ENCODE peak calls at places on chromosomes 7 and 10, in seven cellular contexts. One of them, this sample, is unnamed.

GRCh38 chr10:4533626-4534025 is 292.4 kb upstream of the AKR1E2 start:
- DNase-seq in heart right ventricle: no peak
- DNase-seq in RWPE1: peak
- DNase-seq in bronchial epithelial cell: peak
- DNase-seq in A549: no peak
- DNase-seq in kidney epithelial cell: no peak
- DNase-seq in mesothelial cell of epicardium: no peak
- DNase-seq in this sample: no peak

GRCh38 chr10:86744067-86744725 is 12.2 kb upstream of the BMPR1A start:
- DNase-seq in heart right ventricle: no peak
- DNase-seq in RWPE1: no peak
- DNase-seq in bronchial epithelial cell: no peak
- DNase-seq in A549: no peak
- DNase-seq in kidney epithelial cell: no peak
- DNase-seq in mesothelial cell of epicardium: no peak
- DNase-seq in this sample: no peak

GRCh38 chr7:78099715-78100477 is 301.3 kb downstream of the PHTF2 start:
- DNase-seq in heart right ventricle: no peak
- DNase-seq in RWPE1: no peak
- DNase-seq in bronchial epithelial cell: peak
- DNase-seq in A549: no peak
- DNase-seq in kidney epithelial cell: peak
- DNase-seq in mesothelial cell of epicardium: no peak
- DNase-seq in this sample: no peak

GRCh38 chr10:27529010-27529783 is 25.1 kb downstream of the RAB18 start:
- DNase-seq in heart right ventricle: no peak
- DNase-seq in RWPE1: no peak
- DNase-seq in bronchial epithelial cell: no peak
- DNase-seq in A549: no peak
- DNase-seq in kidney epithelial cell: no peak
- DNase-seq in mesothelial cell of epicardium: no peak
- DNase-seq in this sample: no peak

GRCh38 chr7:138064856-138065357 is 11.4 kb upstream of the AKR1D1 start:
- DNase-seq in heart right ventricle: no peak
- DNase-seq in RWPE1: no peak
- DNase-seq in bronchial epithelial cell: no peak
- DNase-seq in A549: no peak
- DNase-seq in kidney epithelial cell: peak
- DNase-seq in mesothelial cell of epicardium: no peak
- DNase-seq in this sample: no peak

GRCh38 chr7:36119005-36119711 is 33.9 kb upstream of the EEPD1 start:
- DNase-seq in heart right ventricle: no peak
- DNase-seq in RWPE1: peak
- DNase-seq in bronchial epithelial cell: peak
- DNase-seq in A549: no peak
- DNase-seq in kidney epithelial cell: no peak
- DNase-seq in mesothelial cell of epicardium: no peak
- DNase-seq in this sample: no peak

GRCh38 chr10:125029584-125030242 is 87.8 kb downstream of the ZRANB1 start:
- DNase-seq in heart right ventricle: no peak
- DNase-seq in RWPE1: no peak
- DNase-seq in bronchial epithelial cell: peak
- DNase-seq in A549: no peak
- DNase-seq in kidney epithelial cell: peak
- DNase-seq in mesothelial cell of epicardium: no peak
- DNase-seq in this sample: no peak

GRCh38 chr10:62076872-62077271 is 175.4 kb downstream of the ARID5B start:
- DNase-seq in heart right ventricle: no peak
- DNase-seq in RWPE1: peak
- DNase-seq in bronchial epithelial cell: peak
- DNase-seq in A549: peak
- DNase-seq in kidney epithelial cell: peak
- DNase-seq in mesothelial cell of epicardium: no peak
- DNase-seq in this sample: no peak

GRCh38 chr7:74586258-74587200 is 71.0 kb upstream of the GTF2I start:
- DNase-seq in heart right ventricle: no peak
- DNase-seq in RWPE1: no peak
- DNase-seq in bronchial epithelial cell: no peak
- DNase-seq in A549: no peak
- DNase-seq in kidney epithelial cell: no peak
- DNase-seq in mesothelial cell of epicardium: no peak
- DNase-seq in this sample: no peak

GRCh38 chr7:23276381-23276780 is 22.8 kb upstream of the MALSU1 start:
- DNase-seq in heart right ventricle: no peak
- DNase-seq in RWPE1: no peak
- DNase-seq in bronchial epithelial cell: no peak
- DNase-seq in A549: no peak
- DNase-seq in kidney epithelial cell: no peak
- DNase-seq in mesothelial cell of epicardium: no peak
- DNase-seq in this sample: no peak

GRCh38 chr7:101553771-101554445 is 75.2 kb downstream of the MYL10 start:
- DNase-seq in heart right ventricle: no peak
- DNase-seq in RWPE1: no peak
- DNase-seq in bronchial epithelial cell: no peak
- DNase-seq in A549: no peak
- DNase-seq in kidney epithelial cell: no peak
- DNase-seq in mesothelial cell of epicardium: no peak
- DNase-seq in this sample: no peak

GRCh38 chr7:53657586-53657985 is 622.2 kb downstream of the POM121L12 start:
- DNase-seq in heart right ventricle: no peak
- DNase-seq in RWPE1: peak
- DNase-seq in bronchial epithelial cell: peak
- DNase-seq in A549: no peak
- DNase-seq in kidney epithelial cell: no peak
- DNase-seq in mesothelial cell of epicardium: no peak
- DNase-seq in this sample: no peak

GRCh38 chr7:122803323-122803722 is 82.9 kb downstream of the CADPS2 start:
- DNase-seq in heart right ventricle: no peak
- DNase-seq in RWPE1: no peak
- DNase-seq in bronchial epithelial cell: peak
- DNase-seq in A549: no peak
- DNase-seq in kidney epithelial cell: no peak
- DNase-seq in mesothelial cell of epicardium: no peak
- DNase-seq in this sample: no peak

GRCh38 chr7:24419070-24419469 is 135.1 kb downstream of the NPY start:
- DNase-seq in heart right ventricle: no peak
- DNase-seq in RWPE1: peak
- DNase-seq in bronchial epithelial cell: peak
- DNase-seq in A549: peak
- DNase-seq in kidney epithelial cell: no peak
- DNase-seq in mesothelial cell of epicardium: no peak
- DNase-seq in this sample: no peak

GRCh38 chr7:28069788-28070187 is 110.8 kb downstream of the JAZF1 start:
- DNase-seq in heart right ventricle: peak
- DNase-seq in RWPE1: no peak
- DNase-seq in bronchial epithelial cell: no peak
- DNase-seq in A549: no peak
- DNase-seq in kidney epithelial cell: no peak
- DNase-seq in mesothelial cell of epicardium: no peak
- DNase-seq in this sample: no peak

GRCh38 chr10:58451490-58451889 is 61.2 kb upstream of the BICC1 start:
- DNase-seq in heart right ventricle: no peak
- DNase-seq in RWPE1: no peak
- DNase-seq in bronchial epithelial cell: no peak
- DNase-seq in A549: no peak
- DNase-seq in kidney epithelial cell: no peak
- DNase-seq in mesothelial cell of epicardium: no peak
- DNase-seq in this sample: no peak

GRCh38 chr7:89607797-89608196 is 546.5 kb upstream of the STEAP1 start:
- DNase-seq in heart right ventricle: no peak
- DNase-seq in RWPE1: no peak
- DNase-seq in bronchial epithelial cell: no peak
- DNase-seq in A549: no peak
- DNase-seq in kidney epithelial cell: no peak
- DNase-seq in mesothelial cell of epicardium: no peak
- DNase-seq in this sample: no peak

GRCh38 chr10:15379043-15379442 is 8.0 kb upstream of the FAM171A1 start:
- DNase-seq in heart right ventricle: no peak
- DNase-seq in RWPE1: no peak
- DNase-seq in bronchial epithelial cell: no peak
- DNase-seq in A549: no peak
- DNase-seq in kidney epithelial cell: no peak
- DNase-seq in mesothelial cell of epicardium: no peak
- DNase-seq in this sample: no peak

GRCh38 chr7:102125127-102125561 is 161.5 kb upstream of the SH2B2 start:
- DNase-seq in heart right ventricle: peak
- DNase-seq in RWPE1: peak
- DNase-seq in bronchial epithelial cell: peak
- DNase-seq in A549: peak
- DNase-seq in kidney epithelial cell: peak
- DNase-seq in mesothelial cell of epicardium: no peak
- DNase-seq in this sample: no peak

GRCh38 chr10:124962421-124962820 is 20.5 kb downstream of the ZRANB1 start:
- DNase-seq in heart right ventricle: no peak
- DNase-seq in RWPE1: no peak
- DNase-seq in bronchial epithelial cell: no peak
- DNase-seq in A549: no peak
- DNase-seq in kidney epithelial cell: no peak
- DNase-seq in mesothelial cell of epicardium: no peak
- DNase-seq in this sample: no peak

GRCh38 chr10:89475567-89475966 is 59.8 kb downstream of the SLC16A12 start:
- DNase-seq in heart right ventricle: no peak
- DNase-seq in RWPE1: no peak
- DNase-seq in bronchial epithelial cell: no peak
- DNase-seq in A549: no peak
- DNase-seq in kidney epithelial cell: no peak
- DNase-seq in mesothelial cell of epicardium: no peak
- DNase-seq in this sample: no peak

GRCh38 chr10:87608756-87609155 is 50.9 kb upstream of the PAPSS2 start:
- DNase-seq in heart right ventricle: no peak
- DNase-seq in RWPE1: peak
- DNase-seq in bronchial epithelial cell: peak
- DNase-seq in A549: no peak
- DNase-seq in kidney epithelial cell: no peak
- DNase-seq in mesothelial cell of epicardium: no peak
- DNase-seq in this sample: no peak

GRCh38 chr10:52314007-52314821 is at the start of gene DKK1:
- DNase-seq in heart right ventricle: peak
- DNase-seq in RWPE1: peak
- DNase-seq in bronchial epithelial cell: peak
- DNase-seq in A549: peak
- DNase-seq in kidney epithelial cell: peak
- DNase-seq in mesothelial cell of epicardium: peak
- DNase-seq in this sample: peak

GRCh38 chr10:52313350-52314006 is 603 bp upstream of the DKK1 start:
- DNase-seq in heart right ventricle: no peak
- DNase-seq in RWPE1: no peak
- DNase-seq in bronchial epithelial cell: peak
- DNase-seq in A549: peak
- DNase-seq in kidney epithelial cell: no peak
- DNase-seq in mesothelial cell of epicardium: peak
- DNase-seq in this sample: no peak

GRCh38 chr10:52314822-52315552 is 906 bp downstream of the DKK1 start:
- DNase-seq in heart right ventricle: no peak
- DNase-seq in RWPE1: peak
- DNase-seq in bronchial epithelial cell: no peak
- DNase-seq in A549: peak
- DNase-seq in kidney epithelial cell: no peak
- DNase-seq in mesothelial cell of epicardium: no peak
- DNase-seq in this sample: no peak

GRCh38 chr10:52316005-52316404 is 1.9 kb downstream of the DKK1 start:
- DNase-seq in heart right ventricle: no peak
- DNase-seq in RWPE1: no peak
- DNase-seq in bronchial epithelial cell: no peak
- DNase-seq in A549: no peak
- DNase-seq in kidney epithelial cell: no peak
- DNase-seq in mesothelial cell of epicardium: no peak
- DNase-seq in this sample: no peak

GRCh38 chr10:52312999-52313349 is 1.1 kb upstream of the DKK1 start:
- DNase-seq in heart right ventricle: no peak
- DNase-seq in RWPE1: no peak
- DNase-seq in bronchial epithelial cell: no peak
- DNase-seq in A549: peak
- DNase-seq in kidney epithelial cell: no peak
- DNase-seq in mesothelial cell of epicardium: no peak
- DNase-seq in this sample: no peak
- TF ChIP-seq CTCF in heart right ventricle: no peak
- TF ChIP-seq CTCF in RWPE1: no peak
- TF ChIP-seq CTCF in bronchial epithelial cell: no peak
- TF ChIP-seq CTCF in A549: no peak
- TF ChIP-seq CTCF in kidney epithelial cell: no peak
- TF ChIP-seq CTCF in mesothelial cell of epicardium: no peak
- TF ChIP-seq CTCF in this sample: no peak

GRCh38 chr7:7569615-7570014 is 2.9 kb downstream of the MIOS start:
- DNase-seq in heart right ventricle: no peak
- DNase-seq in RWPE1: no peak
- DNase-seq in bronchial epithelial cell: peak
- DNase-seq in A549: no peak
- DNase-seq in kidney epithelial cell: no peak
- DNase-seq in mesothelial cell of epicardium: no peak
- DNase-seq in this sample: no peak

GRCh38 chr7:7569113-7569527 is 2.4 kb downstream of the MIOS start:
- DNase-seq in heart right ventricle: no peak
- DNase-seq in RWPE1: no peak
- DNase-seq in bronchial epithelial cell: no peak
- DNase-seq in A549: no peak
- DNase-seq in kidney epithelial cell: no peak
- DNase-seq in mesothelial cell of epicardium: no peak
- DNase-seq in this sample: no peak

GRCh38 chr7:7566651-7567611 is at the start of gene MIOS:
- DNase-seq in heart right ventricle: peak
- DNase-seq in RWPE1: peak
- DNase-seq in bronchial epithelial cell: peak
- DNase-seq in A549: peak
- DNase-seq in kidney epithelial cell: no peak
- DNase-seq in mesothelial cell of epicardium: peak
- DNase-seq in this sample: peak

GRCh38 chr7:7568553-7568952 is 1.9 kb downstream of the MIOS start:
- DNase-seq in heart right ventricle: no peak
- DNase-seq in RWPE1: no peak
- DNase-seq in bronchial epithelial cell: no peak
- DNase-seq in A549: no peak
- DNase-seq in kidney epithelial cell: no peak
- DNase-seq in mesothelial cell of epicardium: no peak
- DNase-seq in this sample: no peak

GRCh38 chr7:7567898-7568531 is 1.3 kb downstream of the MIOS start:
- DNase-seq in heart right ventricle: no peak
- DNase-seq in RWPE1: peak
- DNase-seq in bronchial epithelial cell: peak
- DNase-seq in A549: no peak
- DNase-seq in kidney epithelial cell: no peak
- DNase-seq in mesothelial cell of epicardium: no peak
- DNase-seq in this sample: no peak
- TF ChIP-seq CTCF in heart right ventricle: no peak
- TF ChIP-seq CTCF in RWPE1: no peak
- TF ChIP-seq CTCF in bronchial epithelial cell: no peak
- TF ChIP-seq CTCF in A549: no peak
- TF ChIP-seq CTCF in kidney epithelial cell: no peak
- TF ChIP-seq CTCF in mesothelial cell of epicardium: no peak
- TF ChIP-seq CTCF in this sample: no peak

GRCh38 chr7:133364959-133365680 is 112.2 kb downstream of the EXOC4 start:
- DNase-seq in heart right ventricle: no peak
- DNase-seq in RWPE1: no peak
- DNase-seq in bronchial epithelial cell: peak
- DNase-seq in A549: no peak
- DNase-seq in kidney epithelial cell: no peak
- DNase-seq in mesothelial cell of epicardium: no peak
- DNase-seq in this sample: no peak
- TF ChIP-seq CTCF in heart right ventricle: no peak
- TF ChIP-seq CTCF in RWPE1: no peak
- TF ChIP-seq CTCF in bronchial epithelial cell: no peak
- TF ChIP-seq CTCF in A549: no peak
- TF ChIP-seq CTCF in kidney epithelial cell: no peak
- TF ChIP-seq CTCF in mesothelial cell of epicardium: no peak
- TF ChIP-seq CTCF in this sample: no peak

GRCh38 chr7:121605297-121605640 is 209.2 kb upstream of the FAM3C start:
- DNase-seq in heart right ventricle: no peak
- DNase-seq in RWPE1: peak
- DNase-seq in bronchial epithelial cell: peak
- DNase-seq in A549: no peak
- DNase-seq in kidney epithelial cell: no peak
- DNase-seq in mesothelial cell of epicardium: no peak
- DNase-seq in this sample: no peak
- TF ChIP-seq CTCF in heart right ventricle: no peak
- TF ChIP-seq CTCF in RWPE1: peak
- TF ChIP-seq CTCF in bronchial epithelial cell: peak
- TF ChIP-seq CTCF in A549: no peak
- TF ChIP-seq CTCF in kidney epithelial cell: no peak
- TF ChIP-seq CTCF in mesothelial cell of epicardium: no peak
- TF ChIP-seq CTCF in this sample: no peak